ENCODE peak calls at places on chromosomes 11 and 22, in six cellular contexts. W is IMR-90, B is mesenchymal stem cell, A is trophoblast cell, Q is H9, F is H1. U is an unnamed sample.
A peak's percentile ranks its signal among the peaks of the same experiment; 100 is the strongest.

GRCh38 chr22:45218974-45219373 is 21.7 kb downstream of the KIAA0930 start:
- DNase-seq in B (peak; percentile 62), A (peak; percentile 81), F (no peak), W (peak; percentile 37), Q (no peak), U (no peak)

GRCh38 chr22:29062286-29062949 is 787 bp upstream of the C22orf31 start:
- DNase-seq in F (no peak), W (no peak), Q (no peak), A (no peak), B (no peak), U (no peak)

GRCh38 chr11:133953571-133953970 is 3.2 kb downstream of the IGSF9B start:
- DNase-seq in A (no peak), W (no peak), Q (no peak), F (no peak), B (no peak), U (no peak)

GRCh38 chr11:95245038-95245437 is 14.0 kb upstream of the SESN3 start:
- DNase-seq in Q (no peak), A (peak; percentile 76), W (peak; percentile 6), B (peak; percentile 45), F (no peak), U (no peak)

GRCh38 chr11:66391322-66391721 is 19.8 kb upstream of the SLC29A2 start:
- DNase-seq in W (no peak), B (no peak), A (no peak), F (no peak), Q (no peak), U (no peak)

GRCh38 chr11:123052884-123053721 is 8.8 kb downstream of the HSPA8 start:
- DNase-seq in A (no peak), W (no peak), B (no peak), Q (no peak), F (no peak), U (no peak)

GRCh38 chr22:44758354-44758969 is 6.1 kb downstream of the ARHGAP8 start:
- DNase-seq in A (no peak), B (peak; percentile 23), W (peak; percentile 74), F (no peak), Q (no peak), U (no peak)

GRCh38 chr11:128476729-128477128 is 110.6 kb downstream of the ETS1 start:
- DNase-seq in F (no peak), A (peak; percentile 90), B (no peak), W (no peak), Q (no peak), U (no peak)

GRCh38 chr22:19419464-19420178 is 11.9 kb downstream of the HIRA start:
- DNase-seq in A (no peak), B (no peak), W (peak; percentile 17), F (no peak), Q (no peak), U (no peak)

GRCh38 chr11:126510621-126511370 is 155.3 kb downstream of the ST3GAL4 start:
- DNase-seq in W (peak; percentile 15), Q (no peak), B (no peak), A (no peak), F (no peak), U (no peak)

GRCh38 chr11:69060005-69060404 is 11.3 kb downstream of the TPCN2 start:
- DNase-seq in A (no peak), F (no peak), W (no peak), B (no peak), Q (no peak), U (no peak)

GRCh38 chr11:109680127-109680526 is 258.1 kb downstream of the C11orf87 start:
- DNase-seq in Q (no peak), F (no peak), B (peak; percentile 14), W (peak; percentile 18), A (no peak), U (no peak)

GRCh38 chr22:41777749-41778395 is 22.6 kb upstream of the CCDC134 start:
- DNase-seq in A (no peak), F (no peak), B (no peak), Q (no peak), W (no peak), U (no peak)
- H3K14ac ChIP-seq in A (no peak overlapping the region), F (no peak overlapping the region), B (no peak overlapping the region), Q (no peak overlapping the region), W (no peak overlapping the region), U (no peak overlapping the region)

DNA sequence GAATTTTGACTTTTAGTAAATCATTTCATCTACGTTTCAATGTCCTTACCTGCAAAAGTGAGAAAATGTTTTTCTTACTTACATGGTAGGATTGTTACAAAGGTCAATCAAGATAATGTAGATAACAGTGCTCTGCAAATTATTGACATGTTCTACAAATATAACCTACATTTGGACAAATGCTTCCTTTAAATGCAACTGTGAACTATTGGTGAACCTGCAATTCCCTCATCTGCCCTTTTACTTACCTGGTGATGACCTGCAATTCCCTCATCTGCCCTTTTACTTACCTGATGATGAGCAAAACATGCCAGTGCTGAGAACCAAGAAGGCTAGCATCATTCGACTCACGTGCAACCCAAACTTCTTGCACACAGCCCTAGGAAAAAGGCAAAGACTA is 11.1 kb downstream of the ALG9 start:
- DNase-seq in W (no peak), Q (no peak), F (no peak), B (no peak), A (no peak), U (no peak)
- H3K14ac ChIP-seq in W (no peak overlapping the region), Q (no peak overlapping the region), F (no peak overlapping the region), B (no peak overlapping the region), A (no peak overlapping the region), U (no peak overlapping the region)

GRCh38 chr11:105274631-105275030 is 135.1 kb upstream of the CARD18 start:
- DNase-seq in W (peak; percentile 16), F (no peak), A (no peak), B (no peak), Q (no peak), U (no peak)
- H3K14ac ChIP-seq in W (peak overlapping the region; percentile 24), F (no peak overlapping the region), A (no peak overlapping the region), B (no peak overlapping the region), Q (no peak overlapping the region), U (no peak overlapping the region)

DNA sequence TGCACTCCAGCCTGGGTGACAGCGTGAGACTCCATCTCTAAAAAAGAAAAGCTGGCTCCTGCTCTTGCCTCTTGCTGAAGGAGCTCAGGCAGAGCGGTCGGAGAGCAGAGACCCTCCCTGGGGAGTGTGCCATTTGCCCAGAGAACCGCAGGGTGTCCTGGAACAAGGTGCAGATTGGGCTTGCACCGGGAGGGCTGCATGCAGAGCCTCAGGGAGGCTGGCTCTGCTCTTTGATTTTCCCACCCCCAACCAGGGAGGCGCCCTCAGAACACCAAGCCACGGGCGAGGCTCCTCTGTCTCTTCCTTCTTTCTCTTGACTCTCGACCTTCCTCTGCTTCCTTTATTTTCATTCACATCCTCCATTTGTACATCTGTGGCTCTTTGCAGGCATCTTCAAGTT is 889.1 kb downstream of the OPCML start:
- DNase-seq in Q (no peak), A (no peak), B (no peak), F (no peak), W (no peak), U (no peak)
- H3K14ac ChIP-seq in Q (no peak overlapping the region), A (no peak overlapping the region), B (no peak overlapping the region), F (no peak overlapping the region), W (no peak overlapping the region), U (no peak overlapping the region)

DNA sequence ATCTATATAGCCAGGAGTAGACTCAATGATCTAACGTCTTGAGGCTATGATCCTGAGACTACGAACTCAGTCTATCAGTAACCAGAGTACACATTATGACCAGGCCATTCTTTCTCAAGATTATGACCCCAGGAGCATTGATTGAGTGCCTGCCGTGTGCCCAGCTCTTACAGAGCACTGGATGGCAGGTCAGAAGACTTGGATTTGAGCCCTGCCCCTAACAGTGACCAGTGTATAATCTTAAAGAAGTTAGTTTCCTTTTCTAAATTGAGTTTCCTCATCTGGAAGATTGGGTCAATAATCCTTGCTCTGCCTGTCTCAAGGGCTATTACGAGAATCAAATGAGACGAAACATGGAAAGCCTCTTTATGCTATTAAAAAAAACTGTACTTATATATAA is 38.2 kb downstream of the SLCO2B1 start:
- DNase-seq in Q (no peak), F (no peak), B (no peak), A (no peak), W (no peak), U (no peak)
- H3K14ac ChIP-seq in Q (no peak overlapping the region), F (no peak overlapping the region), B (no peak overlapping the region), A (no peak overlapping the region), W (no peak overlapping the region), U (no peak overlapping the region)

GRCh38 chr11:121479839-121480238 is 27.1 kb upstream of the SORL1-AS1 start:
- DNase-seq in W (no peak), F (no peak), A (no peak), B (no peak), Q (no peak), U (no peak)

GRCh38 chr11:121476379-121477032 is 23.7 kb upstream of the SORL1-AS1 start:
- DNase-seq in Q (no peak), W (no peak), B (no peak), F (no peak), A (no peak), U (no peak)

GRCh38 chr11:121479355-121479754 is 26.6 kb upstream of the SORL1-AS1 start:
- DNase-seq in B (no peak), W (no peak), Q (peak; percentile 92), A (no peak), F (peak; percentile 63), U (no peak)

GRCh38 chr11:121478226-121478894 is 25.6 kb upstream of the SORL1-AS1 start:
- DNase-seq in F (no peak), B (no peak), W (no peak), Q (no peak), A (no peak), U (no peak)

DNA sequence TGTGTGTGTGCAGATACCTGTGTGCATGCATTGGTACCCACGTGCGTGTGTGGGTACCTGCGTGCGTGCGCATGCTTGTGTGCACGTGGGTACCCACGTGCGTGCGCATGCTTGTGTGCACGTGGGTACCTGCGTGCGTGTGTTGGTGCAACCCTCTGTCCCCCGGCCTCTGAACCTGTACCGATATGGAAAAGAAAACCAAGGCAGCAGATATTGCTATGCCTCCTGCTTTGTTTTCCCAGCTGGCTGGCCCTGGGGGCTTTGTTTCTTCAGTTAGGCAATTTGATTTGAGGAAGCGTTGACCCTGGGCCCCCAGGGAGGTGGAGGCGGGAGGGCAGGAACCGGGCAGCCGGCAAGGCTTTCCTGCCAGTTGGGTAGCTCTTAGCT is 26.1 kb upstream of the SORL1-AS1 start:
- DNase-seq in W (no peak), B (no peak), A (no peak), F (no peak), Q (peak; percentile 70), U (no peak)
- H3K14ac ChIP-seq in W (no peak overlapping the region), B (peak overlapping the region; percentile 83), A (no peak overlapping the region), F (peak overlapping the region; percentile 91), Q (no peak overlapping the region), U (peak overlapping the region; percentile 100)

U was measured in neuronal stem cell.